ENCODE peak calls at places on chromosomes 1 and 21, in four cellular contexts. K is GM04504; B is BJ; Z is stimulated activated CD8-positive, alpha-beta memory T cell treated with anti-CD3 and anti-CD28 coated beads, Interleukin-12 subunit alpha, Interleukin-12 subunit beta, amount 100 ng/mL, for 1 hour. O is an unnamed sample.
A peak's percentile ranks its signal among the peaks of the same experiment; 100 is the strongest.

GRCh38 chr1:31586376-31587327 is 10.3 kb downstream of the TINAGL1 start:
- DNase-seq in K (no peak), B (no peak), Z (no peak), O (no peak)

GRCh38 chr1:231951399-231951798 is 324.8 kb downstream of the DISC1 start:
- DNase-seq in K (peak; percentile 13), B (peak; percentile 35), Z (no peak), O (peak; percentile 78)

GRCh38 chr1:168893359-168893791 is 164.4 kb upstream of the DPT start:
- DNase-seq in K (no peak), B (no peak), Z (no peak), O (peak; percentile 31)

GRCh38 chr1:25460020-25460419 is 29.3 kb downstream of the MACO1 start:
- DNase-seq in K (no peak), B (no peak), Z (no peak), O (no peak)

GRCh38 chr1:186139115-186139514 is 235.9 kb downstream of the TPR start:
- DNase-seq in K (no peak), B (no peak), Z (no peak), O (no peak)

GRCh38 chr1:202251424-202252256 is 58.0 kb downstream of the LGR6 start:
- DNase-seq in K (no peak), B (no peak), Z (no peak), O (no peak)

GRCh38 chr1:81582467-81582986 is 218.2 kb upstream of the ADGRL2 start:
- DNase-seq in K (no peak), B (peak; percentile 6), Z (no peak), O (peak; percentile 57)

GRCh38 chr1:183736391-183736790 is 68.5 kb upstream of the RGL1 start:
- DNase-seq in K (no peak), B (no peak), Z (no peak), O (no peak)

GRCh38 chr1:237578540-237578939 is 312.2 kb downstream of the ZP4 start:
- DNase-seq in K (no peak), B (no peak), Z (no peak), O (no peak)

GRCh38 chr1:156126043-156126700 is 11.7 kb downstream of the LMNA start:
- DNase-seq in K (peak; percentile 97), B (peak; percentile 92), Z (no peak), O (peak; percentile 98)

GRCh38 chr21:33541756-33542639 is at the start of gene GART:
- DNase-seq in K (peak; percentile 60), B (no peak), Z (peak; percentile 64), O (peak; percentile 71)

GRCh38 chr1:165444897-165445370 is at the start of gene RXRG:
- DNase-seq in K (no peak), B (no peak), Z (no peak), O (no peak)

GRCh38 chr1:44594871-44595735 is 79.2 kb downstream of the TMEM53 start:
- DNase-seq in K (peak; percentile 19), B (no peak), Z (peak; percentile 58), O (peak; percentile 18)

GRCh38 chr1:38095337-38096030 is 48.9 kb upstream of the POU3F1 start:
- DNase-seq in K (no peak), B (no peak), Z (no peak), O (no peak)

GRCh38 chr1:224459936-224460335 is 25.3 kb upstream of the WDR26 start:
- DNase-seq in K (no peak), B (no peak), Z (no peak), O (no peak)